ENCODE peak calls at places on chromosome 6, in seven cellular contexts. S, O, I, W, Y, U and T are unnamed samples.

GRCh38 chr6:157982297-157982579 is 575 bp downstream of the SYNJ2 start:
- DNase-seq in S (no peak), O (peak; percentile 82), I (no peak), W (peak; percentile 19), Y (no peak), U (no peak), T (peak; percentile 30)

GRCh38 chr6:155197947-155198346 is 65.9 kb upstream of the CLDN20 start:
- DNase-seq in S (no peak), O (no peak), I (no peak), W (no peak), Y (no peak), U (no peak), T (no peak)

GRCh38 chr6:78511019-78511418 is 356.3 kb upstream of the IRAK1BP1 start:
- DNase-seq in S (no peak), O (no peak), I (no peak), W (no peak), Y (no peak), U (no peak), T (peak; percentile 19)

GRCh38 chr6:77466055-77467028 is 3.1 kb upstream of the HTR1B start:
- DNase-seq in S (no peak), O (peak; percentile 76), I (peak; percentile 51), W (peak; percentile 76), Y (peak; percentile 74), U (no peak), T (peak; percentile 61)

GRCh38 chr6:46555129-46555528 is 63.9 kb upstream of the RCAN2 start:
- DNase-seq in S (peak; percentile 13), O (no peak), I (no peak), W (no peak), Y (no peak), U (no peak), T (no peak)

GRCh38 chr6:46653439-46653942 is 716 bp downstream of the SLC25A27 start:
- DNase-seq in S (peak; percentile 44), O (no peak), I (no peak), W (peak; percentile 12), Y (no peak), U (no peak), T (peak; percentile 24)

GRCh38 chr6:169165561-169166300 is 87.9 kb downstream of the THBS2 start:
- DNase-seq in S (no peak), O (peak; percentile 16), I (peak; percentile 77), W (peak; percentile 67), Y (no peak), U (no peak), T (peak; percentile 71)

GRCh38 chr6:64504509-64504908 is 868.9 kb downstream of the PHF3 start:
- DNase-seq in S (no peak), O (no peak), I (no peak), W (no peak), Y (no peak), U (no peak), T (no peak)

GRCh38 chr6:53464942-53465460 is 79.9 kb downstream of the GCLC start:
- DNase-seq in S (no peak), O (no peak), I (no peak), W (peak; percentile 79), Y (peak; percentile 54), U (no peak), T (no peak)

GRCh38 chr6:938271-939046 is 245.5 kb upstream of the EXOC2 start:
- DNase-seq in S (no peak), O (peak; percentile 72), I (no peak), W (no peak), Y (no peak), U (no peak), T (no peak)

GRCh38 chr6:22145823-22146379 is 150.9 kb downstream of the PRL start:
- DNase-seq in S (no peak), O (peak; percentile 61), I (peak; percentile 82), W (peak; percentile 69), Y (peak; percentile 12), U (peak; percentile 56), T (peak; percentile 83)

GRCh38 chr6:161489626-161490306 is 215.9 kb upstream of the AGPAT4 start:
- DNase-seq in S (no peak), O (no peak), I (no peak), W (no peak), Y (no peak), U (no peak), T (no peak)

GRCh38 chr6:111757342-111757741 is 115.9 kb downstream of the FYN start:
- DNase-seq in S (no peak), O (no peak), I (peak; percentile 78), W (peak; percentile 74), Y (no peak), U (no peak), T (peak; percentile 71)

GRCh38 chr6:124684621-124685020 is 277.6 kb upstream of the RNF217 start:
- DNase-seq in S (no peak), O (no peak), I (no peak), W (peak; percentile 28), Y (no peak), U (no peak), T (no peak)

GRCh38 chr6:130928993-130929678 is 101.9 kb downstream of the SMLR1 start:
- DNase-seq in S (no peak), O (no peak), I (peak; percentile 72), W (peak; percentile 90), Y (peak; percentile 59), U (no peak), T (peak; percentile 91)

GRCh38 chr6:138405816-138406403 is 1.9 kb downstream of the HEBP2 start:
- DNase-seq in S (no peak), O (no peak), I (no peak), W (no peak), Y (no peak), U (no peak), T (no peak)

GRCh38 chr6:40535105-40535783 is 51.9 kb downstream of the LRFN2 start:
- DNase-seq in S (no peak), O (no peak), I (no peak), W (no peak), Y (no peak), U (no peak), T (no peak)

GRCh38 chr6:137717074-137718073 is 149.7 kb upstream of the TNFAIP3 start:
- DNase-seq in S (no peak), O (no peak), I (peak; percentile 32), W (no peak), Y (no peak), U (no peak), T (no peak)

GRCh38 chr6:132687306-132687705 is 26.5 kb downstream of the VNN1 start:
- DNase-seq in S (no peak), O (no peak), I (peak; percentile 56), W (peak; percentile 62), Y (peak; percentile 4), U (no peak), T (peak; percentile 7)

GRCh38 chr6:41970436-41970846 is 28.8 kb upstream of the CCND3 start:
- DNase-seq in S (peak; percentile 21), O (no peak), I (peak; percentile 5), W (peak; percentile 88), Y (peak; percentile 53), U (no peak), T (peak; percentile 44)

GRCh38 chr6:45327956-45328522 is at the start of gene RUNX2:
- DNase-seq in S (no peak), O (peak; percentile 29), I (peak; percentile 100), W (peak; percentile 95), Y (peak; percentile 44), U (peak; percentile 40), T (peak; percentile 95)

GRCh38 chr6:311679-312220 is 19.5 kb downstream of the DUSP22 start:
- DNase-seq in S (no peak), O (no peak), I (no peak), W (peak; percentile 39), Y (no peak), U (no peak), T (no peak)

GRCh38 chr6:71887006-71887743 is 825 bp downstream of the RIMS1 start:
- DNase-seq in S (no peak), O (peak; percentile 44), I (no peak), W (no peak), Y (no peak), U (no peak), T (no peak)
- TF ChIP-seq CTCF in S (no peak), O (peak; percentile 9), I (no peak), W (no peak), Y (no peak), U (no peak), T (no peak)

DNA sequence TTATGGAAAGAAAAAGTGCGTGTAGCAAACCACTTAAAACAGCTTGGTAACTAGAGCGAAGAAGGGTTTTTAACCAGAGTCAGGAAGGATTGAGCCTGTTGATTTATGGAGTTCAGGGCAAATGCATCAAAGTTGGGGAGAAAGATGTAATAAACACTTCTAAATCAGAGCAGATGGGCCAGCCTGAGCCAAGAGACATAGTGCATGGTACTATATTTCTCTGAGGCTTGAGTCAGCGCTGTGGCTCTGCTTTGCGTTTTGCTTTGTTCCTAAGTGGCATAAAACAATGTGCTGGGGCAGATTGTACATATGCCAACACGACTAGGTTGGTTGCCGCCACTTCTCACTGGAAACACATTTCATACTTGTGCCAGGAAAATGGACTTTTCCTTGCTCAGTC is 111.3 kb downstream of the BCKDHB start:
- DNase-seq in S (no peak), O (no peak), I (no peak), W (peak; percentile 54), Y (peak; percentile 44), U (no peak), T (peak; percentile 4)
- TF ChIP-seq CTCF in S (no peak), O (no peak), I (no peak), W (no peak), Y (no peak), U (no peak), T (no peak)

DNA sequence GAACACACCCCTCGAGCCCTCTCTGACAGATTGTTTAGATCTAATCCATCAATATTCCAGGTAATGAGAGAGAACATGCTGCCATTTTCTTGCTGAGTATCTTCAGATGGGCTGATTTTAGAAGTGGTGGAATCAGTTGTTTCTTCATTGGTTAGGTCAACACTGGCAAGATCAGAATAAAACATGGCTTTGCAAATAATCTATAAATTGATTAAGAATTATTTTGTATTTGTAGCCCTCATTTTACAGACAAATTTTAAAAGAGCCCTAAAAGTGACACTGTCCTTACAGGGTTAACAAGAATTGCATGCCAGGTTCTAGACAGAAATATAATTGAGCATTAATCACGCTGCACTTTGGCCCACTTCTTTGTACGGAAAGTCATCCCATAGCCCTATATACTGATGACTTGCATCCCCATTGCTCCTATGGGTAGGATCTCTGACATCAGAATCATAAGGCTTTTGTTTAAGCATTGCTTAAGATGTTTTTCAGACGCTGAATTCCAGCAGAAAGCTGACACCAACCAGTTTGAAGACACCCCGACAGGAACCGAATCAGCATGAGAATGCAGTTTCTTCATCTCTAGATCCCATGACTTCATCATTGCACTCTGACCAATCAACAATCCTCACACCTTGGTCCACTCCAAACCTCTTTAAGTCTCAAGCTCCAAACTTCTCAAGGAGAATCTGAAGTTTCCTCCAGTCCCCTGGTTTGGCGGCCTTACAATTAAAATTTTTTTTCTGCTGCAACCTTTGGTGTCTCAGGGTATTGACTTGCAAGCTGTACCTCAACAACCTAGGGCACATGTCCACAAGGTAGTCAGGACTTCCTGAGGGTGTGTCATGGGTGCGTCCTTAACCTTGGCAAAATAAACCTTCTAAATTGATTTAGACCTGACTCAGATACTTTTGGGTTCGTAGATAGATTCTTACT is 7.9 kb downstream of the TDP2 start:
- DNase-seq in S (no peak), O (peak; percentile 46), I (no peak), W (peak; percentile 94), Y (peak; percentile 74), U (no peak), T (peak; percentile 82)
- TF ChIP-seq CTCF in S (no peak), O (no peak), I (no peak), W (no peak), Y (no peak), U (no peak), T (no peak)

DNA sequence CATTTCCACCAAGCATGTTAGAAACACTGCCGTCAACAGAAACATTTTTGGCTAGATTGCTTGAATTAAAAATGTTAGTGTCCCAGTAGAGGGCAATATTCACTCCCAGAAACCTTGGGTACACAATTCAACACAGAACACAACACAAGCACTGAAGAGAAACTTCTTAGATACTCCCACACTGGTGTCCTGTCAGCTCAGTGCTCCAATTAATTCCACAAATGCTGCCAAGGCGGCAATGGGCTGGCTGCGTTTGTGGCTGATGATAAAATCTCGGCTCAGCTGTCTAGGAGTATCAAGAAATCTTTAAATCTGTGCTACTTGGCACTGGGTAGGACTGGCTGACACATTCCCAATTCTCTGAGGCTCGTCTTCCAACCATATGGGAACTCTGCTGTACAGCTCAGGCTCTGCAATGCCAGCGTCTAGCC is 39.3 kb downstream of the BEND3 start:
- DNase-seq in S (peak; percentile 46), O (no peak), I (peak; percentile 43), W (peak; percentile 58), Y (peak; percentile 43), U (no peak), T (peak; percentile 41)
- TF ChIP-seq CTCF in S (peak; percentile 74), O (peak; percentile 21), I (no peak), W (peak; percentile 32), Y (peak; percentile 30), U (peak; percentile 22), T (peak; percentile 20)